ENCODE peak calls at places on chromosomes 1 and 21, in six cellular contexts. K, F, Q, D, C and S are unnamed samples.

GRCh38 chr1:27360159-27361043 is 6.4 kb downstream of the MAP3K6 start:
- DNase-seq in F (no peak), Q (peak), D (no peak), C (no peak), K (peak), S (no peak)

GRCh38 chr1:38029725-38030511 is 16.7 kb downstream of the POU3F1 start:
- DNase-seq in C (peak), K (peak), F (peak), D (peak), Q (no peak), S (no peak)

GRCh38 chr1:57632401-57632800 is 208.5 kb upstream of the DAB1 start:
- DNase-seq in C (peak), Q (no peak), D (no peak), K (no peak), F (no peak), S (no peak)

GRCh38 chr21:35291963-35292627 is 243.0 kb upstream of the RUNX1 start:
- DNase-seq in D (no peak), K (no peak), F (no peak), C (peak), Q (no peak), S (no peak)

GRCh38 chr1:150484431-150484830 is 2.8 kb upstream of the TARS2 start:
- DNase-seq in K (no peak), Q (no peak), F (no peak), C (no peak), D (no peak), S (no peak)

GRCh38 chr21:18204931-18205330 is 39.7 kb upstream of the CHODL start:
- DNase-seq in K (no peak), F (no peak), D (no peak), C (no peak), Q (no peak), S (no peak)

GRCh38 chr1:22163578-22163977 is 20.7 kb upstream of the WNT4 start:
- DNase-seq in K (no peak), Q (no peak), D (no peak), C (no peak), F (no peak), S (no peak)

GRCh38 chr1:27618341-27619067 is 14.6 kb upstream of the AHDC1 start:
- DNase-seq in Q (no peak), C (no peak), D (no peak), F (no peak), K (peak), S (no peak)

GRCh38 chr21:35616090-35616489 is 444.2 kb downstream of the SETD4 start:
- DNase-seq in C (no peak), K (peak), D (no peak), Q (no peak), F (peak), S (peak)

GRCh38 chr1:222168621-222169020 is 379.3 kb downstream of the HHIPL2 start:
- DNase-seq in Q (no peak), K (no peak), C (no peak), D (no peak), F (no peak), S (no peak)

GRCh38 chr1:154607084-154607747 is 770 bp downstream of the ADAR start:
- DNase-seq in F (peak), Q (no peak), K (peak), C (no peak), D (no peak), S (no peak)

GRCh38 chr1:112695276-112695675 is 11.7 kb downstream of the RHOC start:
- DNase-seq in D (no peak), Q (no peak), C (no peak), F (no peak), K (no peak), S (no peak)

GRCh38 chr1:203351037-203351625 is at the start of gene FMOD:
- DNase-seq in Q (no peak), F (peak), K (peak), D (peak), C (no peak), S (no peak)
- H3K4me3 ChIP-seq in Q (peak), F (no peak), K (no peak), D (peak), C (no peak), S (no peak)

GRCh38 chr1:18528616-18529015 is 47.9 kb downstream of the KLHDC7A start:
- DNase-seq in C (no peak), F (no peak), D (no peak), Q (no peak), K (no peak), S (no peak)

GRCh38 chr1:18531503-18531845 is 50.7 kb downstream of the KLHDC7A start:
- DNase-seq in Q (peak), D (no peak), K (no peak), F (no peak), C (no peak), S (no peak)

GRCh38 chr1:18532390-18533170 is 51.9 kb downstream of the KLHDC7A start:
- DNase-seq in F (no peak), K (no peak), C (no peak), Q (peak), D (no peak), S (no peak)

GRCh38 chr1:18529714-18530113 is 49.0 kb downstream of the KLHDC7A start:
- DNase-seq in F (no peak), Q (peak), K (no peak), C (no peak), D (no peak), S (no peak)

GRCh38 chr1:18530567-18531502 is 50.1 kb downstream of the KLHDC7A start:
- DNase-seq in F (peak), C (no peak), Q (peak), D (no peak), K (peak), S (no peak)
- H3K4me3 ChIP-seq in F (no peak), C (no peak), Q (no peak), D (no peak), K (no peak), S (no peak)

GRCh38 chr1:197915797-197916686 is 1.1 kb upstream of the LHX9 start:
- DNase-seq in Q (peak), K (no peak), D (peak), F (no peak), C (no peak), S (peak)

GRCh38 chr1:197919523-197920301 is 2.5 kb downstream of the LHX9 start:
- DNase-seq in Q (no peak), C (no peak), K (no peak), D (no peak), F (no peak), S (no peak)

GRCh38 chr1:197918815-197919522 is 1.8 kb downstream of the LHX9 start:
- DNase-seq in Q (no peak), F (no peak), D (no peak), K (no peak), C (no peak), S (no peak)

GRCh38 chr1:197917813-197918646 is 858 bp downstream of the LHX9 start:
- DNase-seq in D (peak), C (no peak), K (no peak), Q (no peak), F (no peak), S (no peak)

DNA sequence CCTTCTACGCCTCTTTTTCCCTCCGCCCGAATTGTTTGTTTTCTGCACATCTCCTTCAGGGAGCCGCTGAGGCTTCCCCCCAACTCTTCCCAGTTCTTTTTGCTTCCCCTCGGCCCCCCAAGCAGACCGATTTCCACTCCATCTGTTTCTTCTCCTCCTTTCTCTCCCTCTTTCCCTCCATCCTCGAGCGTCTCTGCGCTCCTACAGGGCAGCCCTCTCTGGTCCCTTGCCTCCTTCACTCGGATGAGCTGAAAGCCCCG is 311 bp downstream of the LHX9 start:
- DNase-seq in C (no peak), F (no peak), K (no peak), Q (no peak), D (no peak), S (no peak)
- H3K4me3 ChIP-seq in C (no peak), F (no peak), K (no peak), Q (peak), D (peak), S (peak)

DNA sequence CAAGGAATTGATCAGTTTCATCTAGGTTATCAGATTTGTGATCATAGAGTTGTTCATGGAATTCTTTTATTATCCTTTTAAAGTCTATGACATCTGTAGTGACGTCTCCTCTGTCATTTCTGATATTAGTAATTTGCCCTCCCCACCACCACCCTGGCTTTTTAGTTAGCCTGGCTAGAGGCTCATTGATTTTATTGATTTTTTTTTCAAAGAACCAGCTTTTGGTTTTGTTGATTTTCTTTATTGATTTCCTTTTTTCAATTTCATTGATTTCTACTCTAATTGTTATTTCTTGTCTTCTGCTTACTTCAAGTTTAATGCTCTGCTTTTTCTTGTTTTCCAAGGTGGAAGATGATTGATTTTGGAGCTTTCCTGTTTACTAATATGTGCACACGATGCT is 23.3 kb upstream of the TBX19 start:
- DNase-seq in K (no peak), Q (no peak), C (no peak), F (no peak), D (no peak), S (no peak)
- H3K4me3 ChIP-seq in K (no peak), Q (no peak), C (no peak), F (no peak), D (no peak), S (no peak)

GRCh38 chr1:151593651-151594625 is 17.9 kb upstream of the SNX27 start:
- DNase-seq in K (peak), Q (peak), C (no peak), F (peak), D (peak), S (no peak)
- H3K4me3 ChIP-seq in K (no peak), Q (no peak), C (no peak), F (no peak), D (no peak), S (no peak)

DNA sequence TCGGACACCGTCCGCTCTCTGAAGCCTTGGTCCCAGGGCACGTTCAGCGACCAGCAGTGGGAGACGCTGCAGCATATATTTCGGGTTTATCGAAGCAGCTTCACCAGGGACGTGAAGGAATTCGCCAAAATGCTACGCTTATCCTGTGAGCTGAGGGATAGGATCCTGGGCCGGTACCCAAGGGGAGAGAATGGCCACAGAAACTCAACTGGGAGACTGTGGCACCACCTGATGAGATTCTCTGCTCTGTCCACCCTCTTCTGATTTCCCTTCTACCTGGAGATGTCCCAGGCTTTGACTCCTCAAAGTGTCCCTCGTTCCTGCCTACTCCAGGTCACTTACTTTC is 855 bp downstream of the CD1D start:
- DNase-seq in D (no peak), Q (no peak), C (no peak), K (no peak), F (no peak), S (no peak)
- H3K4me3 ChIP-seq in D (peak), Q (peak), C (peak), K (no peak), F (peak), S (no peak)

DNA sequence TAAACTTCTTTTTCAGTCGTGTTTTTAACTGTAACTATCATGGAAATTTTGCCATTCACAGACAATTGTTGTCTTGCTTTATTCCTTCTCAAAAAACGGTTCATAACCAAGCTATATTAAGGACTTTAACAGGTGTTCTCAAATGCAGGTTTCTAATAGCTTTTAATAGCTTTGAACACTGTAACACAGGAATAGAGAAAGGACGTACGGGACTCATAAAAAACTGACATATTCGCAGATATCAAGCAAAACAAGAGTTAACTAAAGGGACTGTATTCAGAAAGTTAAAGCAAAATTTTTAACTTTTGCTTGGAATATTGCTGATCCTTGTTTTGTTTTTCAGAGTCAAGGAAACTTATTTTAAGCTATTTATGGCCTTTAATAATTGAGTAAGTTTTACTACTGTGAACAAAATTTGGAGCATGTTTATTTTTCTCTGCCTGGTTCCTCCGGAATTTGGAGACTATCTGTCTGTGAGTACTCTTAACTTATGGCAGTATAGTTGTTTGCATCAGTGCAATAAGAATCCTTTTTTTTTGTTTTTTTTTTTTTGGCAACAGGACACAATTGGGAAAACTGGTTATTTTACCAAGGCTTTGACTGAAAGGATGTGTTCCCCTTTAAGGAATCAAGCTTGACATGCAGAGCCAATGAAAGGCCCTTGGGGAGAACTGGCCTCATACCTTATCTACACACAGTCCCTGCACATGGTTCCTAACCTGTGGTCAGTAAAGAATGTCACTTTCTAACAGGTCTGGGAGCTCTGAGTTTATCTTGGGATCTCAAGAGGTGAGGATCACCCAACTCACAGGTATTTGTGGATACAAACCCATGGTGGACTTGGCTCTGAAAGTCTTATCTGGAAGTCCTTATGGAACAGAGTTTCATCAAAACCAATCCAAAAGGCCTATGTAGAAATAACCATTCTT is 5.8 kb upstream of the CD46 start:
- DNase-seq in D (no peak), Q (no peak), F (peak), K (no peak), C (no peak), S (no peak)
- H3K4me3 ChIP-seq in D (no peak), Q (no peak), F (peak), K (no peak), C (no peak), S (no peak)

DNA sequence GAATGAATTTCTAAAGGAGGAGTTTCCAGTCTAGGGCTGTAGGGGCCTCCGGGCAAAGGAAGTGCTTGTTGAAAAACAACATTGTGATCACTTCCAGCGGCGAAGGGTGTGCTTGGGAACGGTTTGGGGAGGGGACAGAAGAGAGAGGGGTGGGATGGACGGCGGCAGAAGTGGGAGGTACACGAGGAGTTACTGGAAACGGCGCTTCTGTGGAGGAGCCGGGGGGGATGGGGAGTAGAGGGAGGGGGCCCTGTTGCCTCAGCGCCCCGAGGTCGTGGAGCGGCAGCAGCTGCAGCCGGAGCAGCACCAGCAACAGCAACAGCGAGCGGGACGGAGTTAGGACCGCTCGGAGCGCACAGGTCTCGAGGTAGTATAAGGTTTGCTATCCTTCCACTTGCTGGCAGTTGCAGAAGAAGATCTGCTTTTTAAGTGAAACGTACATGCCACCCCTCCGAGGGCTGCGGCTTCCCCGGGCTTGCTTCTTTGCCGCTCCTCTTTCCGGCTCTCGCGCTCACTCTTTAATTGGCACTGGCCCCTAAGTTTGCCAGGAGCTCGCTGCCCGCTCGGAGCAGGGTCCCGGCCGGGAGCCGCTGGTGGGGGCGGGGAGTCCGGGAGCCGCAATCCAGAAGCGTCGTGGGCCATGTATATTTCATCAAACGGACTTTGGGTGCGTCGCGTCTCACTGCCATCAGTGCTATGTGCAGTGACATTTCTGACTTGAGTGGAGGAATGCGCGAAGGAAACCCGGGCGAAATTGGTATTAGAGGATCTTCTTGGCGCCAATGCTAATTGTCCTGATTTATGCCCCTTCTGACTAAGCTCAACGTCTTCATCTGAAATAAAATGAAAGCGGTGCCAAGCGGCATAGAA is 771 bp upstream of the NTNG1 start:
- DNase-seq in F (peak), C (no peak), K (peak), D (peak), Q (peak), S (peak)
- H3K4me3 ChIP-seq in F (peak), C (peak), K (peak), D (peak), Q (peak), S (peak)

GRCh38 chr1:84350104-84350503 is 48.2 kb upstream of the DNASE2B start:
- DNase-seq in C (no peak), F (no peak), Q (no peak), K (no peak), D (no peak), S (no peak)

GRCh38 chr1:84350550-84350949 is 47.7 kb upstream of the DNASE2B start:
- DNase-seq in K (no peak), Q (no peak), F (no peak), C (no peak), D (no peak), S (no peak)

GRCh38 chr1:84345220-84345619 is 43.7 kb downstream of the SAMD13 start:
- DNase-seq in K (no peak), F (no peak), Q (no peak), D (no peak), C (no peak), S (no peak)

GRCh38 chr1:84348240-84348555 is 46.7 kb downstream of the SAMD13 start:
- DNase-seq in C (peak), K (no peak), F (no peak), D (no peak), Q (peak), S (no peak)

GRCh38 chr1:84347547-84348239 is 46.2 kb downstream of the SAMD13 start:
- DNase-seq in Q (no peak), D (no peak), K (no peak), F (no peak), C (no peak), S (no peak)
- H3K4me3 ChIP-seq in Q (no peak), D (no peak), K (no peak), F (no peak), C (no peak), S (no peak)